ENCODE peak calls at places on chromosome 4, in seven cellular contexts. One of them, this sample, is unnamed. For H3K4me1, the result is how much of the 10 kb centered on the place peaks cover.

GRCh38 chr4:176207839-176208238 is 12.5 kb upstream of the SPATA4 start:
- DNase-seq in mesendoderm: no peak
- DNase-seq in mesenchymal stem cell: no peak
- DNase-seq in H1: no peak
- DNase-seq in H9: no peak
- DNase-seq in IMR-90: no peak
- DNase-seq in neuronal stem cell: no peak
- DNase-seq in this sample: no peak

GRCh38 chr4:25795091-25795490 is 67.7 kb downstream of the SEL1L3 start:
- DNase-seq in H9: no peak
- DNase-seq in H1: no peak
- DNase-seq in mesenchymal stem cell: no peak
- DNase-seq in mesendoderm: no peak
- DNase-seq in neuronal stem cell: no peak
- DNase-seq in IMR-90: no peak
- DNase-seq in this sample: no peak

GRCh38 chr4:13984996-13985780 is 357.7 kb upstream of the BOD1L1 start:
- DNase-seq in mesendoderm: no peak
- DNase-seq in neuronal stem cell: no peak
- DNase-seq in IMR-90: peak
- DNase-seq in mesenchymal stem cell: no peak
- DNase-seq in H1: no peak
- DNase-seq in H9: no peak
- DNase-seq in this sample: no peak

GRCh38 chr4:7344650-7345049 is 90.1 kb downstream of the PSAPL1 start:
- DNase-seq in IMR-90: no peak
- DNase-seq in H9: no peak
- DNase-seq in mesendoderm: no peak
- DNase-seq in mesenchymal stem cell: no peak
- DNase-seq in neuronal stem cell: no peak
- DNase-seq in H1: no peak
- DNase-seq in this sample: no peak

GRCh38 chr4:175776217-175776616 is 35.8 kb downstream of the GPM6A start:
- DNase-seq in mesenchymal stem cell: no peak
- DNase-seq in H9: peak
- DNase-seq in IMR-90: no peak
- DNase-seq in neuronal stem cell: no peak
- DNase-seq in mesendoderm: peak
- DNase-seq in H1: no peak
- DNase-seq in this sample: no peak

GRCh38 chr4:73731968-73732610 is 8.3 kb upstream of the CXCL8 start:
- DNase-seq in mesenchymal stem cell: peak
- DNase-seq in H1: no peak
- DNase-seq in H9: no peak
- DNase-seq in neuronal stem cell: no peak
- DNase-seq in IMR-90: no peak
- DNase-seq in mesendoderm: no peak
- DNase-seq in this sample: no peak

GRCh38 chr4:157185363-157185762 is 35.2 kb upstream of the GRIA2 start:
- DNase-seq in H1: no peak
- DNase-seq in mesendoderm: no peak
- DNase-seq in neuronal stem cell: no peak
- DNase-seq in IMR-90: no peak
- DNase-seq in mesenchymal stem cell: no peak
- DNase-seq in H9: no peak
- DNase-seq in this sample: no peak

GRCh38 chr4:85650908-85651307 is 176.0 kb downstream of the ARHGAP24 start:
- DNase-seq in neuronal stem cell: no peak
- DNase-seq in mesenchymal stem cell: no peak
- DNase-seq in IMR-90: no peak
- DNase-seq in mesendoderm: no peak
- DNase-seq in H9: no peak
- DNase-seq in H1: no peak
- DNase-seq in this sample: no peak

GRCh38 chr4:79413486-79413885 is 5.5 kb upstream of the GK2 start:
- DNase-seq in mesenchymal stem cell: no peak
- DNase-seq in mesendoderm: no peak
- DNase-seq in neuronal stem cell: no peak
- DNase-seq in H1: no peak
- DNase-seq in IMR-90: no peak
- DNase-seq in H9: no peak
- DNase-seq in this sample: no peak

GRCh38 chr4:2059034-2059725 is at the start of gene NAT8L:
- DNase-seq in H9: peak
- DNase-seq in neuronal stem cell: no peak
- DNase-seq in mesendoderm: peak
- DNase-seq in mesenchymal stem cell: no peak
- DNase-seq in H1: no peak
- DNase-seq in IMR-90: no peak
- DNase-seq in this sample: peak

GRCh38 chr4:145891958-145892357 is 46.7 kb downstream of the ZNF827 start:
- DNase-seq in H1: no peak
- DNase-seq in IMR-90: no peak
- DNase-seq in neuronal stem cell: no peak
- DNase-seq in mesenchymal stem cell: no peak
- DNase-seq in mesendoderm: peak
- DNase-seq in H9: peak
- DNase-seq in this sample: peak

GRCh38 chr4:42750091-42750490 is 93.2 kb upstream of the ATP8A1 start:
- DNase-seq in H9: no peak
- DNase-seq in H1: no peak
- DNase-seq in neuronal stem cell: no peak
- DNase-seq in mesenchymal stem cell: no peak
- DNase-seq in mesendoderm: peak
- DNase-seq in IMR-90: no peak
- DNase-seq in this sample: no peak

GRCh38 chr4:175280153-175280552 is 362.0 kb downstream of the ADAM29 start:
- DNase-seq in mesendoderm: no peak
- DNase-seq in H1: no peak
- DNase-seq in IMR-90: no peak
- DNase-seq in H9: no peak
- DNase-seq in neuronal stem cell: no peak
- DNase-seq in mesenchymal stem cell: no peak
- DNase-seq in this sample: no peak

GRCh38 chr4:14856076-14856926 is 146.0 kb upstream of the CPEB2 start:
- DNase-seq in H9: no peak
- DNase-seq in mesendoderm: peak
- DNase-seq in IMR-90: peak
- DNase-seq in mesenchymal stem cell: peak
- DNase-seq in neuronal stem cell: no peak
- DNase-seq in H1: no peak
- DNase-seq in this sample: peak

GRCh38 chr4:94575652-94576051 is 123.9 kb downstream of the PDLIM5 start:
- DNase-seq in H9: peak
- DNase-seq in mesendoderm: peak
- DNase-seq in IMR-90: no peak
- DNase-seq in neuronal stem cell: no peak
- DNase-seq in mesenchymal stem cell: no peak
- DNase-seq in H1: no peak
- DNase-seq in this sample: no peak

GRCh38 chr4:1754336-1754735 is 33.0 kb downstream of the TACC3 start:
- DNase-seq in H1: no peak
- DNase-seq in IMR-90: no peak
- DNase-seq in neuronal stem cell: no peak
- DNase-seq in H9: no peak
- DNase-seq in mesendoderm: no peak
- DNase-seq in mesenchymal stem cell: no peak
- DNase-seq in this sample: no peak

GRCh38 chr4:5756271-5756670 is 45.3 kb downstream of the EVC start:
- DNase-seq in mesendoderm: no peak
- DNase-seq in H1: peak
- DNase-seq in mesenchymal stem cell: no peak
- DNase-seq in H9: no peak
- DNase-seq in neuronal stem cell: no peak
- DNase-seq in IMR-90: no peak
- DNase-seq in this sample: no peak

GRCh38 chr4:116547632-116548031 is 537.7 kb downstream of the TRAM1L1 start:
- DNase-seq in H9: no peak
- DNase-seq in IMR-90: no peak
- DNase-seq in H1: no peak
- DNase-seq in mesenchymal stem cell: no peak
- DNase-seq in mesendoderm: no peak
- DNase-seq in neuronal stem cell: no peak
- DNase-seq in this sample: no peak

GRCh38 chr4:158020175-158020574 is 152.7 kb downstream of the GASK1B start:
- DNase-seq in H1: no peak
- DNase-seq in mesendoderm: peak
- DNase-seq in neuronal stem cell: no peak
- DNase-seq in mesenchymal stem cell: peak
- DNase-seq in H9: no peak
- DNase-seq in IMR-90: peak
- DNase-seq in this sample: no peak

GRCh38 chr4:176539785-176540175 is 220.0 kb downstream of the SPCS3 start:
- DNase-seq in H1: no peak
- DNase-seq in mesenchymal stem cell: peak
- DNase-seq in neuronal stem cell: no peak
- DNase-seq in H9: no peak
- DNase-seq in mesendoderm: no peak
- DNase-seq in IMR-90: peak
- DNase-seq in this sample: no peak

GRCh38 chr4:71784569-71785197 is 804 bp upstream of the GC start:
- DNase-seq in H1: no peak
- DNase-seq in neuronal stem cell: no peak
- DNase-seq in mesenchymal stem cell: no peak
- DNase-seq in IMR-90: no peak
- DNase-seq in mesendoderm: no peak
- DNase-seq in H9: no peak
- DNase-seq in this sample: no peak

GRCh38 chr4:766152-766515 is 59.8 kb downstream of the CPLX1 start:
- DNase-seq in H9: no peak
- DNase-seq in IMR-90: peak
- DNase-seq in mesendoderm: no peak
- DNase-seq in mesenchymal stem cell: peak
- DNase-seq in H1: no peak
- DNase-seq in neuronal stem cell: no peak
- DNase-seq in this sample: peak

GRCh38 chr4:168437192-168437938 is 42.9 kb downstream of the DDX60L start:
- DNase-seq in neuronal stem cell: no peak
- DNase-seq in IMR-90: no peak
- DNase-seq in H1: no peak
- DNase-seq in H9: no peak
- DNase-seq in mesenchymal stem cell: no peak
- DNase-seq in mesendoderm: no peak
- DNase-seq in this sample: no peak

GRCh38 chr4:99507762-99508161 is 3.1 kb upstream of the C4orf17 start:
- DNase-seq in H9: no peak
- DNase-seq in IMR-90: no peak
- DNase-seq in neuronal stem cell: no peak
- DNase-seq in mesendoderm: peak
- DNase-seq in H1: no peak
- DNase-seq in mesenchymal stem cell: no peak
- DNase-seq in this sample: no peak

GRCh38 chr4:76214269-76214628 is 625 bp upstream of the SCARB2 start:
- DNase-seq in mesenchymal stem cell: no peak
- DNase-seq in H9: peak
- DNase-seq in H1: no peak
- DNase-seq in mesendoderm: peak
- DNase-seq in IMR-90: no peak
- DNase-seq in neuronal stem cell: no peak
- DNase-seq in this sample: no peak

GRCh38 chr4:32831104-32831503 is 2110.9 kb downstream of the PCDH7 start:
- DNase-seq in IMR-90: no peak
- DNase-seq in mesendoderm: no peak
- DNase-seq in H1: no peak
- DNase-seq in mesenchymal stem cell: no peak
- DNase-seq in neuronal stem cell: no peak
- DNase-seq in H9: no peak
- DNase-seq in this sample: no peak

DNA sequence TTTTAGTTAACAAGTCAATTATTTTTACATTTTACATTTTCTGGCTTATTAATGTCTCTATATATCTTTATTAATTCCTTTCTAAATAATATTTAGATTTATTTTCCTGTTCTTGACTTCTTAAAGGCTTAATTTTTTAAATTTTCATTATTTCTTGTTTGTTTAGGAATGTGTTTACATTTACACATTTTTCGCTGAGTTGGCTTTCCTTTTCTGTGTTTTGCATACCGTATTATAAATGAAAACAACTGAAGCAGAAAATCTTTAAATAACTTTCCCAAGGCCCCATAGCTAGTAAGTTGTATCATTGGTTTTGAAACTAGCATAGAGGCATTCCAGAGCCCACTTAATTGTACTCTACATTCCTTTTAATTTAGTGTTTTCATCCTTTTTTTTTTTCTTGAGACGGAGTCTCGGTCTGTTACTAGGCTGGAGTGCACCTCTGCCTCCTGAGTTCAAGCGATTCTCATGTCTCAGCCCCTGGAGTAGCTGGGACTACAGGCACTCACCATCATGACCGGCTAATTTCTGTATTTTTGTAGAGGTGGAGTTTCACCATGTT is 261.6 kb downstream of the IQCM start:
- DNase-seq in neuronal stem cell: no peak
- DNase-seq in H9: no peak
- DNase-seq in mesendoderm: no peak
- DNase-seq in H1: no peak
- DNase-seq in mesenchymal stem cell: no peak
- DNase-seq in IMR-90: no peak
- DNase-seq in this sample: no peak
- H3K23ac ChIP-seq in neuronal stem cell: no peak
- H3K23ac ChIP-seq in H9: no peak
- H3K23ac ChIP-seq in mesendoderm: no peak
- H3K23ac ChIP-seq in H1: no peak
- H3K23ac ChIP-seq in mesenchymal stem cell: no peak
- H3K23ac ChIP-seq in IMR-90: no peak
- H3K23ac ChIP-seq in this sample: no peak

GRCh38 chr4:4274226-4274625 is 15.7 kb downstream of the LYAR start:
- DNase-seq in neuronal stem cell: no peak
- DNase-seq in H9: no peak
- DNase-seq in IMR-90: no peak
- DNase-seq in H1: no peak
- DNase-seq in mesendoderm: no peak
- DNase-seq in mesenchymal stem cell: no peak
- DNase-seq in this sample: no peak
- H3K4me2 ChIP-seq in neuronal stem cell: no peak
- H3K4me2 ChIP-seq in H9: no peak
- H3K4me2 ChIP-seq in IMR-90: no peak
- H3K4me2 ChIP-seq in H1: no peak
- H3K4me2 ChIP-seq in mesendoderm: no peak
- H3K4me2 ChIP-seq in mesenchymal stem cell: no peak
- H3K4me2 ChIP-seq in this sample: no peak

DNA sequence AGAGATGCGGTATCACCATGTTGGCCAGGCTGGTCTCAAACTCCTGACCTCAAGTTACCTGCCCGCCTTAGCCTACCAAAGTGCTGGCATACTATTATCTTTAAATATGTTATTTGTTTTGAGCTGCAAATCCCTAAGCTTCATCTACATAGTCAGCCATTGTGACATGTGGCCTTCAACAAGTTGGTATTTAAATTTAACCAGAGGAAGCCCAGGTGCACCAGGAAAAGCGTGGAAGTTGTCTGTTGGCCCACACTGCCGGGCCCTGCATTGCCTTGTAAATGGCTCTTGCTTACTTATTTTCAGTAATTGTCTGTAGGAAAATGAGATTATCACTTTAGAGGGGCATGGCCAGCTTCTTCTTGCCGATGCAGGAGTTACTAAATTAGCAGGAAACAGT is 6.0 kb downstream of the WWC2 start:
- DNase-seq in neuronal stem cell: no peak
- DNase-seq in mesendoderm: peak
- DNase-seq in mesenchymal stem cell: no peak
- DNase-seq in H9: peak
- DNase-seq in H1: no peak
- DNase-seq in IMR-90: no peak
- DNase-seq in this sample: no peak
- H3K4me1 ChIP-seq in neuronal stem cell: under half
- H3K4me1 ChIP-seq in mesendoderm: under half
- H3K4me1 ChIP-seq in mesenchymal stem cell: under half
- H3K4me1 ChIP-seq in H9: under half
- H3K4me1 ChIP-seq in H1: under half
- H3K4me1 ChIP-seq in IMR-90: under half
- H3K4me1 ChIP-seq in this sample: under half

GRCh38 chr4:40121515-40121914 is 64.9 kb downstream of the N4BP2 start:
- DNase-seq in mesendoderm: peak
- DNase-seq in H9: no peak
- DNase-seq in H1: no peak
- DNase-seq in neuronal stem cell: no peak
- DNase-seq in mesenchymal stem cell: peak
- DNase-seq in IMR-90: peak
- DNase-seq in this sample: peak
- H3K23ac ChIP-seq in mesendoderm: no peak
- H3K23ac ChIP-seq in H9: no peak
- H3K23ac ChIP-seq in H1: no peak
- H3K23ac ChIP-seq in neuronal stem cell: no peak
- H3K23ac ChIP-seq in mesenchymal stem cell: no peak
- H3K23ac ChIP-seq in IMR-90: no peak
- H3K23ac ChIP-seq in this sample: no peak